ENCODE peak calls at places on chromosomes 12 and 14, in eight cellular contexts. One of them, this sample, is unnamed.
A peak's percentile ranks its signal among the peaks of the same experiment; 100 is the strongest.

GRCh38 chr14:47790477-47790876 is 115.1 kb upstream of the MDGA2 start:
- DNase-seq in nephron progenitor cell: no peak
- DNase-seq in lung: no peak
- DNase-seq in NB4: no peak
- DNase-seq in CD8-positive, alpha-beta T cell: no peak
- DNase-seq in cardiac muscle cell: no peak
- DNase-seq in breast epithelium: no peak
- DNase-seq in osteoblast: no peak
- DNase-seq in this sample: no peak

GRCh38 chr12:47904647-47905312 is at the start of gene VDR:
- DNase-seq in lung: peak; percentile 78
- DNase-seq in NB4: peak; percentile 91
- DNase-seq in osteoblast: peak; percentile 93
- DNase-seq in cardiac muscle cell: peak; percentile 79
- DNase-seq in CD8-positive, alpha-beta T cell: peak; percentile 39
- DNase-seq in breast epithelium: peak; percentile 79
- DNase-seq in nephron progenitor cell: peak; percentile 78
- DNase-seq in this sample: peak; percentile 44

GRCh38 chr14:93100098-93100497 is 15.6 kb downstream of the ITPK1 start:
- DNase-seq in breast epithelium: no peak
- DNase-seq in lung: no peak
- DNase-seq in cardiac muscle cell: no peak
- DNase-seq in CD8-positive, alpha-beta T cell: no peak
- DNase-seq in osteoblast: peak; percentile 72
- DNase-seq in nephron progenitor cell: no peak
- DNase-seq in NB4: no peak
- DNase-seq in this sample: no peak

GRCh38 chr12:120015313-120015712 is 26.3 kb downstream of the BICDL1 start:
- DNase-seq in cardiac muscle cell: no peak
- DNase-seq in lung: no peak
- DNase-seq in CD8-positive, alpha-beta T cell: no peak
- DNase-seq in osteoblast: no peak
- DNase-seq in breast epithelium: no peak
- DNase-seq in nephron progenitor cell: no peak
- DNase-seq in NB4: no peak
- DNase-seq in this sample: no peak

GRCh38 chr12:65655074-65655493 is 169.2 kb upstream of the HMGA2 start:
- DNase-seq in osteoblast: no peak
- DNase-seq in CD8-positive, alpha-beta T cell: no peak
- DNase-seq in cardiac muscle cell: no peak
- DNase-seq in nephron progenitor cell: no peak
- DNase-seq in breast epithelium: no peak
- DNase-seq in NB4: no peak
- DNase-seq in lung: no peak
- DNase-seq in this sample: no peak

GRCh38 chr12:43957732-43958131 is 121.9 kb downstream of the TMEM117 start:
- DNase-seq in NB4: peak; percentile 75
- DNase-seq in nephron progenitor cell: peak; percentile 24
- DNase-seq in breast epithelium: no peak
- DNase-seq in osteoblast: peak; percentile 83
- DNase-seq in lung: no peak
- DNase-seq in cardiac muscle cell: peak; percentile 35
- DNase-seq in CD8-positive, alpha-beta T cell: no peak
- DNase-seq in this sample: no peak

GRCh38 chr12:124490584-124491305 is 76.7 kb downstream of the NCOR2 start:
- DNase-seq in lung: peak; percentile 61
- DNase-seq in nephron progenitor cell: no peak
- DNase-seq in CD8-positive, alpha-beta T cell: no peak
- DNase-seq in breast epithelium: no peak
- DNase-seq in osteoblast: no peak
- DNase-seq in NB4: no peak
- DNase-seq in cardiac muscle cell: peak; percentile 94
- DNase-seq in this sample: no peak

GRCh38 chr14:79631276-79631675 is 580.0 kb downstream of the DIO2 start:
- DNase-seq in osteoblast: no peak
- DNase-seq in nephron progenitor cell: no peak
- DNase-seq in cardiac muscle cell: no peak
- DNase-seq in NB4: no peak
- DNase-seq in lung: no peak
- DNase-seq in breast epithelium: no peak
- DNase-seq in CD8-positive, alpha-beta T cell: no peak
- DNase-seq in this sample: no peak

GRCh38 chr14:104977681-104978647 is at the start of gene AHNAK2:
- DNase-seq in lung: peak; percentile 64
- DNase-seq in cardiac muscle cell: peak; percentile 95
- DNase-seq in CD8-positive, alpha-beta T cell: no peak
- DNase-seq in breast epithelium: peak; percentile 71
- DNase-seq in nephron progenitor cell: peak; percentile 92
- DNase-seq in osteoblast: peak; percentile 98
- DNase-seq in NB4: peak; percentile 81
- DNase-seq in this sample: peak; percentile 51

GRCh38 chr12:98725481-98726247 is 80.6 kb downstream of the APAF1 start:
- DNase-seq in osteoblast: peak; percentile 89
- DNase-seq in CD8-positive, alpha-beta T cell: no peak
- DNase-seq in lung: no peak
- DNase-seq in breast epithelium: no peak
- DNase-seq in cardiac muscle cell: peak; percentile 58
- DNase-seq in nephron progenitor cell: peak; percentile 50
- DNase-seq in NB4: peak; percentile 74
- DNase-seq in this sample: no peak

GRCh38 chr14:68785817-68786490 is 6.9 kb downstream of the ZFP36L1 start:
- DNase-seq in breast epithelium: no peak
- DNase-seq in NB4: no peak
- DNase-seq in osteoblast: peak; percentile 53
- DNase-seq in CD8-positive, alpha-beta T cell: no peak
- DNase-seq in lung: no peak
- DNase-seq in cardiac muscle cell: no peak
- DNase-seq in nephron progenitor cell: no peak
- DNase-seq in this sample: no peak

GRCh38 chr12:51388066-51388799 is 3.0 kb downstream of the GALNT6 start:
- DNase-seq in cardiac muscle cell: no peak
- DNase-seq in nephron progenitor cell: no peak
- DNase-seq in osteoblast: peak; percentile 80
- DNase-seq in breast epithelium: peak; percentile 68
- DNase-seq in CD8-positive, alpha-beta T cell: no peak
- DNase-seq in NB4: peak; percentile 94
- DNase-seq in lung: no peak
- DNase-seq in this sample: no peak

GRCh38 chr12:106220561-106220960 is 27.3 kb downstream of the CKAP4 start:
- DNase-seq in NB4: no peak
- DNase-seq in osteoblast: no peak
- DNase-seq in breast epithelium: no peak
- DNase-seq in CD8-positive, alpha-beta T cell: no peak
- DNase-seq in nephron progenitor cell: no peak
- DNase-seq in cardiac muscle cell: no peak
- DNase-seq in lung: no peak
- DNase-seq in this sample: no peak

GRCh38 chr14:29955087-29955486 is 27.4 kb upstream of the PRKD1 start:
- DNase-seq in cardiac muscle cell: no peak
- DNase-seq in osteoblast: no peak
- DNase-seq in NB4: no peak
- DNase-seq in breast epithelium: no peak
- DNase-seq in lung: no peak
- DNase-seq in nephron progenitor cell: no peak
- DNase-seq in CD8-positive, alpha-beta T cell: no peak
- DNase-seq in this sample: no peak

GRCh38 chr14:91573894-91574837 is 64.1 kb upstream of the PPP4R3A start:
- DNase-seq in nephron progenitor cell: peak; percentile 70
- DNase-seq in NB4: peak; percentile 35
- DNase-seq in lung: peak; percentile 46
- DNase-seq in cardiac muscle cell: peak; percentile 75
- DNase-seq in osteoblast: peak; percentile 94
- DNase-seq in breast epithelium: peak; percentile 54
- DNase-seq in CD8-positive, alpha-beta T cell: peak; percentile 19
- DNase-seq in this sample: peak; percentile 28
- TF ChIP-seq CTCF in nephron progenitor cell: no peak
- TF ChIP-seq CTCF in NB4: no peak
- TF ChIP-seq CTCF in lung: no peak
- TF ChIP-seq CTCF in cardiac muscle cell: no peak
- TF ChIP-seq CTCF in osteoblast: no peak
- TF ChIP-seq CTCF in breast epithelium: no peak
- TF ChIP-seq CTCF in CD8-positive, alpha-beta T cell: no peak
- TF ChIP-seq CTCF in this sample: no peak

DNA sequence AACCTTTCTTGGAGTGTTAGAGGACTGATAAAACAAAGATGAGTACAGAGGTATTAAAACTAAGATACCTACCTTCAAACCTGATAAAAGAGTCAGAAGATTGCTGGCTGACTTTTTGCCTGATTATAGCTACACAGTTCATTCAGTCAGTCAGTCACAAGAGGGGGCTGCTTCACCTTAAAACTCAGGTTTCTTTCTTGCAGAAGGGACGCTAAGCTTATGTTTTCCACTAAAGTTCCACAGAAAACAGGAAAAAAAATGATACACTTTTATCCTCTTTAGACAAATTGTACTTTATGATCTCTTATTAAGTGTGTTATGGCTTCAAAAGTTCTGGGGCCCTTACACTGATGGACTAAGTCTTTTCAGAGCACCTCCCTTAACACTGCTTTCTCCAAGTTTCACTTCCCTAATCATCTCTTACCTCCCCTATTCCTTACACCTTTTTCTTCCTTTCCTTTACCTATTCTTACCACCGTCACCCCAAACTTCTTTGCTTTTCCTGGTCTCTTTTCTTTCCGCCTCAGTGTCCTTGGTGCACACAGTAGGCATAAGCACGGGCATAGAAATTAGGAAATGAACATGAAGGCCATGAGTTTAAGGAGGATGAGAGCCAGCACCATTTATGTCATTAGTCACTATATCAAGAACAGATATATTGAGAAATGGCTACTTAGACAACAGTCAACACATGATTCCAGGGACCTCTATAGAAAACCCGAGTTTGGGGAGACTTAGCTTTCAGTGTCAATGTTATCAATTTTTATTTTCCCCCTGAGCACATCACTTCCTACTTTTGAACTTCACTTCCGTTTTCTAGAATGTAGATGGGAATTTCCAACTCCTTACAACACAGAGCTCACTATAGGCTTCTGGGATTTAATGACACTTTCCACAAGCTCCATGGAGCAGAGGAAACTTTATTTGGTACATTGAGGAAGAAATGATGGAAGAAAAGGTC is 448.9 kb upstream of the OR4E1 start:
- DNase-seq in osteoblast: peak; percentile 17
- DNase-seq in nephron progenitor cell: peak; percentile 13
- DNase-seq in NB4: no peak
- DNase-seq in lung: no peak
- DNase-seq in breast epithelium: no peak
- DNase-seq in cardiac muscle cell: peak; percentile 25
- DNase-seq in CD8-positive, alpha-beta T cell: no peak
- DNase-seq in this sample: no peak
- TF ChIP-seq CTCF in osteoblast: no peak
- TF ChIP-seq CTCF in nephron progenitor cell: peak; percentile 18
- TF ChIP-seq CTCF in NB4: no peak
- TF ChIP-seq CTCF in lung: no peak
- TF ChIP-seq CTCF in breast epithelium: no peak
- TF ChIP-seq CTCF in cardiac muscle cell: no peak
- TF ChIP-seq CTCF in CD8-positive, alpha-beta T cell: peak; percentile 14
- TF ChIP-seq CTCF in this sample: no peak

DNA sequence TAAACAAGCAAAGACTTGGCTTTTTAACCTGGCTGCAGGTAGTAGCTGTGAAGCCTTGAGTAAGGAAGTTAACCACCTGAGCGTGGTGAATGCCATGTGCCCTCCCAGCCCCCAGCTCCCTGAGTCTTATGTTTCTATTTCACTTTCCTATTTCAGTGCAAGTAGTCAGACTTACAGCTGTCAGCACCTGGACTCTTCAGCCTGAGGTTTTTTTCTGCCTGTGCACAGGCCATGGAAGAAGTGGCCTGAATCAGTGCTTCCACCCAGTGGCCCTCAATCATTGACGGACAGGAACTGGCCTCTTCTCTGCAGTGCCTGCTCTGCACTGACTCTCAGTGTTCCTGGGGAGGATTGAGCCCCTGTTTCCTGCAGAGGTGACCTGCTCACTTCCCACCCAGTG is 796.4 kb downstream of the MED13L start:
- DNase-seq in lung: no peak
- DNase-seq in osteoblast: peak; percentile 44
- DNase-seq in NB4: no peak
- DNase-seq in nephron progenitor cell: no peak
- DNase-seq in cardiac muscle cell: peak; percentile 81
- DNase-seq in CD8-positive, alpha-beta T cell: no peak
- DNase-seq in breast epithelium: no peak
- DNase-seq in this sample: no peak
- TF ChIP-seq CTCF in lung: no peak
- TF ChIP-seq CTCF in osteoblast: no peak
- TF ChIP-seq CTCF in NB4: no peak
- TF ChIP-seq CTCF in nephron progenitor cell: no peak
- TF ChIP-seq CTCF in cardiac muscle cell: no peak
- TF ChIP-seq CTCF in CD8-positive, alpha-beta T cell: no peak
- TF ChIP-seq CTCF in breast epithelium: no peak
- TF ChIP-seq CTCF in this sample: no peak

DNA sequence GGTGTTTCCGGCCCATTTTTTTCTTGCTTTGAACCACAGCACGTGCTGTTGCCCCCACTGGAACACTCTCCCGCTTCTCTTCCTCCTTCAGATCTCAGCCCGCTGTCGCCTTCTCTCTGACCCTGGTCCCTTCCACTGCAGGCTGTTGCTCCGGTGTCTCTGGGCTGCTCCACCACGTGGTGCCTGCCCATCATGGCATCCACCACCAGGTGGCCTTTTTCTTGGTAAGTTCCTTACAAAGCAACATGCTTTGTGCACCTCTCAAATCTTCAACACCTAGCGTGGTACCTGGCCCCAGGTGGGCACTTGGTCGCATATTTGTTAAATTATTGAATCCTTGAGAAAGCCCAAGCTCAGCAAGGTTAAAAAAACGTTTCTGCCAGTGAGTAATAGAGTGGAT is 19.1 kb downstream of the TUNAR start:
- DNase-seq in cardiac muscle cell: no peak
- DNase-seq in breast epithelium: no peak
- DNase-seq in CD8-positive, alpha-beta T cell: no peak
- DNase-seq in nephron progenitor cell: peak; percentile 15
- DNase-seq in osteoblast: no peak
- DNase-seq in lung: no peak
- DNase-seq in NB4: peak; percentile 22
- DNase-seq in this sample: no peak
- TF ChIP-seq CTCF in cardiac muscle cell: no peak
- TF ChIP-seq CTCF in breast epithelium: no peak
- TF ChIP-seq CTCF in CD8-positive, alpha-beta T cell: no peak
- TF ChIP-seq CTCF in nephron progenitor cell: peak; percentile 38
- TF ChIP-seq CTCF in osteoblast: peak; percentile 28
- TF ChIP-seq CTCF in lung: no peak
- TF ChIP-seq CTCF in NB4: peak; percentile 15
- TF ChIP-seq CTCF in this sample: peak; percentile 22

DNA sequence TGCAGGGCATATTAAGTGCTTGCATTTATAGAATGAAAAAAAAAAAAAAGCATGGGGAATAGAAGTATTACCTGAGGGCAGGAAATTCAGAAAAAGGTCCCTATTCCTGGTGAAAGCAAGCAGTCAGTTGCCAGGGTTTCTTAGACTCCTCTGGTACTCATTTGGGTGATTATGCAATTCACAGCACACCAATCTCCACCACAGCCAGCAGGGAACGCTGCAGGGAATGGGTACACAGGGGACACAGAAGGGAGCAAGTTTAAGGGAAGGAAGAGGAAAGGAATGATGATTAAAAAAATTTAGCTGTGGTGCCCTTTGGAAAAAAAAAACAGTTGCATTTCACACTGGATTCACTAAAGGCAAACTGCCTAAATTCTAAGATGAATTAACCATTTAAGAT is 14.2 kb downstream of the BLTP3B start:
- DNase-seq in cardiac muscle cell: no peak
- DNase-seq in NB4: peak; percentile 90
- DNase-seq in CD8-positive, alpha-beta T cell: no peak
- DNase-seq in breast epithelium: no peak
- DNase-seq in lung: no peak
- DNase-seq in nephron progenitor cell: peak; percentile 14
- DNase-seq in osteoblast: peak; percentile 35
- DNase-seq in this sample: no peak
- TF ChIP-seq CTCF in cardiac muscle cell: peak; percentile 53
- TF ChIP-seq CTCF in NB4: peak; percentile 58
- TF ChIP-seq CTCF in CD8-positive, alpha-beta T cell: no peak
- TF ChIP-seq CTCF in breast epithelium: no peak
- TF ChIP-seq CTCF in lung: no peak
- TF ChIP-seq CTCF in nephron progenitor cell: no peak
- TF ChIP-seq CTCF in osteoblast: peak; percentile 57
- TF ChIP-seq CTCF in this sample: peak; percentile 17

This sample was measured in D721Med.